ENCODE peak calls at places on chromosomes 1 and 21, in five cellular contexts. P is HCT116, U is GM12878, N is stomach, C is gastrocnemius medialis. K is an unnamed sample.

GRCh38 chr1:149979245-149979971 is 31.1 kb downstream of the OTUD7B start:
- DNase-seq in P (no peak), N (no peak), U (no peak), C (no peak), K (no peak)

GRCh38 chr1:22248746-22249145 is 105.8 kb upstream of the WNT4 start:
- DNase-seq in U (no peak), N (no peak), P (no peak), C (no peak), K (no peak)

GRCh38 chr21:37700641-37701202 is 215.5 kb downstream of the KCNJ6 start:
- DNase-seq in U (peak), C (no peak), P (peak), N (no peak), K (no peak)

GRCh38 chr21:43338951-43339350 is 88.0 kb downstream of the SIK1 start:
- DNase-seq in N (no peak), C (no peak), U (no peak), P (no peak), K (no peak)

GRCh38 chr1:91944087-91944486 is 5.1 kb upstream of the BRDT start:
- DNase-seq in P (no peak), U (no peak), N (no peak), C (no peak), K (no peak)

GRCh38 chr1:51736702-51737101 is 119.8 kb downstream of the OSBPL9 start:
- DNase-seq in N (no peak), C (no peak), P (peak), U (no peak), K (no peak)

GRCh38 chr1:102732927-102733326 is 375.4 kb downstream of the COL11A1 start:
- DNase-seq in P (no peak), C (no peak), U (no peak), N (no peak), K (no peak)

GRCh38 chr1:32151319-32151787 is 28.1 kb upstream of the TXLNA start:
- DNase-seq in C (no peak), U (no peak), N (no peak), P (no peak), K (no peak)

GRCh38 chr1:2641381-2642130 is 8.7 kb upstream of the MMEL1 start:
- DNase-seq in U (no peak), N (peak), C (no peak), P (no peak), K (peak)

GRCh38 chr1:229251185-229251584 is 19.7 kb upstream of the RAB4A start:
- DNase-seq in C (no peak), N (no peak), U (no peak), P (no peak), K (no peak)

GRCh38 chr1:230977781-230978490 is 725 bp downstream of the TTC13 start:
- DNase-seq in C (peak), U (no peak), N (peak), P (peak), K (peak)

GRCh38 chr1:2777428-2778219 is 23.9 kb downstream of the TTC34 start:
- DNase-seq in N (no peak), P (no peak), C (no peak), U (no peak), K (peak)

GRCh38 chr1:202540448-202540847 is 169.8 kb downstream of the SYT2 start:
- DNase-seq in C (no peak), P (no peak), U (no peak), N (no peak), K (no peak)

GRCh38 chr1:205976708-205977107 is 26.5 kb downstream of the RAB7B start:
- DNase-seq in U (no peak), C (peak), P (no peak), N (no peak), K (no peak)

GRCh38 chr1:151510957-151511635 is at the start of gene CGN:
- DNase-seq in N (peak), C (peak), U (no peak), P (no peak), K (peak)

GRCh38 chr1:206685256-206685748 is 597 bp downstream of the MAPKAPK2 start:
- DNase-seq in U (no peak), P (no peak), C (peak), N (no peak), K (no peak)

GRCh38 chr1:243270097-243270864 is 14.4 kb downstream of the SDCCAG8 start:
- DNase-seq in P (no peak), C (no peak), N (no peak), U (no peak), K (no peak)

GRCh38 chr1:4380564-4381168 is 273.7 kb upstream of the AJAP1 start:
- DNase-seq in N (no peak), U (no peak), C (no peak), P (no peak), K (no peak)

GRCh38 chr1:234535763-234536515 is 57.0 kb upstream of the TARBP1 start:
- DNase-seq in U (no peak), N (peak), P (no peak), C (peak), K (peak)

GRCh38 chr21:45555251-45555556 is 13.0 kb upstream of the SLC19A1 start:
- DNase-seq in C (no peak), U (no peak), N (no peak), P (no peak), K (no peak)

GRCh38 chr1:184002071-184002470 is 35.5 kb downstream of the COLGALT2 start:
- DNase-seq in N (no peak), C (peak), P (peak), U (no peak), K (no peak)

GRCh38 chr1:226545806-226546596 is 2.6 kb upstream of the STUM start:
- DNase-seq in N (no peak), U (no peak), P (no peak), C (peak), K (no peak)

GRCh38 chr21:45450741-45451740 is 46.1 kb downstream of the COL18A1 start:
- DNase-seq in U (no peak), N (no peak), C (no peak), P (no peak), K (no peak)

GRCh38 chr21:44485254-44485793 is 30.0 kb downstream of the LRRC3 start:
- DNase-seq in U (no peak), N (no peak), C (no peak), P (peak), K (no peak)

GRCh38 chr1:53678507-53678906 is 60.5 kb downstream of the GLIS1 start:
- DNase-seq in N (no peak), C (no peak), P (no peak), U (no peak), K (no peak)

GRCh38 chr1:32765561-32766327 is 51.4 kb downstream of the YARS1 start:
- DNase-seq in P (no peak), C (no peak), U (no peak), N (no peak), K (no peak)

GRCh38 chr1:111203681-111204210 is 3.3 kb upstream of the DENND2D start:
- DNase-seq in C (peak), P (peak), N (peak), U (peak), K (peak)

GRCh38 chr1:154418062-154418897 is 13.1 kb downstream of the IL6R start:
- DNase-seq in U (no peak), N (peak), C (peak), P (peak), K (no peak)

GRCh38 chr1:109067883-109068282 is 7.9 kb downstream of the TAF13 start:
- DNase-seq in U (no peak), N (no peak), P (no peak), C (no peak), K (no peak)

GRCh38 chr1:58331156-58331555 is 215.4 kb downstream of the OMA1 start:
- DNase-seq in U (no peak), P (no peak), C (no peak), N (no peak), K (no peak)

GRCh38 chr1:180773210-180773865 is 139.4 kb upstream of the KIAA1614 start:
- DNase-seq in C (no peak), N (no peak), U (no peak), P (no peak), K (no peak)

GRCh38 chr1:118104956-118105355 is 80.1 kb downstream of the SPAG17 start:
- DNase-seq in U (no peak), P (no peak), C (no peak), N (no peak), K (no peak)

GRCh38 chr1:47617381-47618221 is 179.8 kb downstream of the FOXD2 start:
- DNase-seq in P (no peak), N (no peak), C (no peak), U (no peak), K (no peak)

GRCh38 chr1:156767879-156768608 is 709 bp downstream of the PRCC start:
- DNase-seq in U (no peak), P (no peak), N (no peak), C (peak), K (peak)

GRCh38 chr21:17671733-17672132 is 59.0 kb upstream of the BTG3 start:
- DNase-seq in U (no peak), C (no peak), N (peak), P (no peak), K (no peak)

GRCh38 chr1:4351453-4351852 is 303.0 kb upstream of the AJAP1 start:
- DNase-seq in P (no peak), C (no peak), N (no peak), U (no peak), K (peak)

GRCh38 chr1:1054971-1055370 is 19.1 kb downstream of the RNF223 start:
- DNase-seq in N (no peak), U (no peak), C (no peak), P (no peak), K (no peak)

GRCh38 chr1:41033272-41033671 is 11.7 kb upstream of the SLFNL1 start:
- DNase-seq in U (no peak), N (no peak), P (no peak), C (no peak), K (no peak)

GRCh38 chr1:204359474-204360255 is at the start of gene PLEKHA6:
- DNase-seq in C (no peak), P (no peak), U (no peak), N (no peak), K (no peak)
- TF ChIP-seq CTCF in C (no peak), P (no peak), U (no peak), N (peak), K (no peak)

GRCh38 chr1:64850846-64851245 is 106.0 kb downstream of the RAVER2 start:
- DNase-seq in C (no peak), U (no peak), N (no peak), P (no peak), K (no peak)
- TF ChIP-seq POLR2A in C (no peak), U (no peak), N (no peak), P (no peak), K (no peak)

DNA sequence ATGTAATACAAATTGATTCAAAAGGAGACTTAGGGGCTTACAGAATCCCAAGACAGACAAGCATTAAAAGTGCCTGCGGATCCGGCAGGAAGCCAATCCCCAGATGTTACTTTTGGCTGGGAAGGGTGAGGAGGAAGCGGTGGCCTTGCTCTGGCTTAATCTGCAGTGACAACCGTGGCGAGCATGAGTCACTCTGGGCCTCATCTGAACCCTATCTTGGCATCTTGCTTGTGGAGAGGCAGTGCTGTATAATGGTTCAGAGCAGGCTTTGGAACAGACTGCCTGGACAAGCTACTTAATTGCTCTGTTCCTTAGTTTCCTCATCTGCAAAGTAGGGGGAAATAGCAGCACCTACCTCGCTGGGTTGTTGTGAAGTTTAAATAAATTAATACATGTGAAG is 74.1 kb downstream of the XCL2 start:
- DNase-seq in U (no peak), P (peak), C (peak), N (peak), K (peak)
- H3K4me3 ChIP-seq in U (no peak), P (no peak), C (no peak), N (no peak), K (no peak)

DNA sequence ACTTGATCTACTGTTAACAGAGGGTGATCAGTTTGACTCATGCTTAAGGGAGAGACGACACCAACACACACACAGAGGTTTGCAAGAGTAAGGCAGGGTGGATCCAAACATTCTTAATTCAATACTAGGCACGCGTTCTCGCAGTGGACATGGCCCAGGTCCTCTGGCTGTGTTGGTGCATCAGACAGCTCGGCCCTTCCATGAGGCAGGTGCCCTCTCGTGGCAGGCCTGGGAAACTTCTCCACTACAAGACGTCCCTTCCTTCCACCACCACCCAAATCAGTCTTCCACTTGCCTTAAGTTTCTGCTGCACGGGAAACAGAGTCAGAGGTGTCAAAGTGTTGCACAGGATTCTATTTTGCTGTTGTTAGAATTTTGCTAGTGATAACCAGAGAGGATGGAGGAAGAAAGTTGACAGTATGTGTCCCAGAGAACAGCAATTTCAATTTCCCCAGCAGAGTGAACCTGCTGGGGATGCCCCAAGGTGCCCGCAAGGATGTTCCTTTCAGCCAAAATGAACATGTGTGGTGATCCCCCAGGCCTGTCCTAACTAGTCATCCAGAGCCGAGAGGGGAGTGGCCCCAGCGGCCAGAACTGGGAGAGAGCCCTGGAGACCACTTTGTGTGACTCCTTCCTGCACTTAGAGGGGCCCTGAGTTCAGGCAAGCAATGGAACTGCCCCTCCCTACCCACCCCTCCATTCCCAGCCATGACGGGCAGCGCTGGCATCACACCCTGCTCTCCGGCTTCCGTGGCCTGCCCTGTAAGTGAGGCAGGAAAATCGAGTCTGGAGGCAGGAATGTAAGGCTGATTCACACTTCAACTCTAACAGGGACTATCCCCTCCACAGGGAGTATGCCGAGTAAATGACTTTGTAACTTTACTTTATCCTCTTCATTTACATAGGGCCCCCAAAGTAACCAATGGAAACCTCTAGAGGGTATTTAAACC is 34.8 kb downstream of the MX1 start:
- DNase-seq in C (peak), U (no peak), P (peak), N (peak), K (peak)
- TF ChIP-seq CTCF in C (peak), U (peak), P (peak), N (peak), K (no peak)

GRCh38 chr1:23617019-23617418 is 57.7 kb upstream of the ID3 start:
- DNase-seq in P (no peak), C (no peak), U (no peak), N (no peak), K (no peak)

GRCh38 chr1:23618586-23619083 is 59.3 kb upstream of the ID3 start:
- DNase-seq in C (no peak), U (no peak), N (no peak), P (no peak), K (no peak)

GRCh38 chr1:23620605-23621004 is 61.3 kb upstream of the ID3 start:
- DNase-seq in P (no peak), C (no peak), N (no peak), U (no peak), K (no peak)

GRCh38 chr1:23622284-23622683 is 63.0 kb upstream of the ID3 start:
- DNase-seq in N (no peak), U (no peak), C (no peak), P (no peak), K (no peak)

GRCh38 chr1:23619299-23620188 is 60.2 kb upstream of the ID3 start:
- DNase-seq in N (peak), U (no peak), P (no peak), C (no peak), K (no peak)
- TF ChIP-seq POLR2A in N (no peak), U (peak), P (no peak), C (no peak), K (no peak)

DNA sequence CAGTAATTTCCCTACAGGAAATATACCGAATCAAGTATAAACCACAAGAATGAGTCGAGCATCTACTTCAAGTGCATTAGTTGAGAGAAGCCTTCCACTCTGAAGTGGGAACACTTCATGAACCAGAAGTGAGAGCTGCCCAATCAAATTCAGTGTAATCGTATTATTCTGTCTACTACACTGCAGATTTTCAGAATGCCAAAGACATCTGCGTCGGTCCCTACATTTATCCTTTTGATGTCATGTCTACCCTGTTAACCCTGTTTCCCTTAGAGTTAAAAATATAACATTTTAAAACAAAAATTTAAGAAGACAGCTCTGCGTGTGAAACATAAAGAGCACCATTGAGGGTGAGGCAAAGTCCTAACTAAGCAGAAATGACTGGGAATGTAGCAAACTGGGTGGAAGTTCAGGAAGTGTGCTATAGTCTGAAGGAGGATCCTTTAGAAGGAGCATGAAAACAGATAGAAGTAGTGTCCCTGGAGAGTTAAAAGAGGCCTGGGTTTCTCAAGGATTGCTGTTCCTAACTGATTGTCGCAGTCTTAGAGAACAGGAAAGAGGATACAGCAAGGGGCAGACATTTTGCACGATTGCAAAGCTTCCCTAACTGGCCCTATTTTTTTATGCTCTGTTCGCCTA is 291.2 kb downstream of the PTPRC start:
- DNase-seq in P (no peak), C (no peak), U (peak), N (no peak), K (no peak)
- H3K4me3 ChIP-seq in P (peak), C (peak), U (peak), N (peak), K (no peak)

K was measured in lower leg skin.